ENCODE peak calls at places on chromosomes 11 and 22, in eight cellular contexts. One of them, this sample, is unnamed. For H3K4me1 and H3K27me3, the result is how much of the 10 kb centered on the place peaks cover.

GRCh38 chr11:73218830-73219215 is 742 bp downstream of the P2RY2 start:
- DNase-seq in GM23248: no peak
- DNase-seq in adrenal gland: no peak
- DNase-seq in fibroblast of lung: no peak
- DNase-seq in H9: no peak
- DNase-seq in neuronal stem cell: no peak
- DNase-seq in Panc1: no peak
- DNase-seq in sigmoid colon: peak
- DNase-seq in this sample: no peak

GRCh38 chr11:67117667-67118058 is 1.4 kb upstream of the KDM2A start:
- DNase-seq in fibroblast of lung: no peak
- DNase-seq in Panc1: no peak
- DNase-seq in H9: peak
- DNase-seq in sigmoid colon: peak
- DNase-seq in neuronal stem cell: no peak
- DNase-seq in adrenal gland: peak
- DNase-seq in GM23248: peak
- DNase-seq in this sample: peak

GRCh38 chr11:36394056-36394455 is 98.0 kb downstream of the PRR5L start:
- DNase-seq in sigmoid colon: no peak
- DNase-seq in adrenal gland: no peak
- DNase-seq in GM23248: no peak
- DNase-seq in neuronal stem cell: no peak
- DNase-seq in fibroblast of lung: no peak
- DNase-seq in H9: no peak
- DNase-seq in Panc1: no peak
- DNase-seq in this sample: no peak

GRCh38 chr11:43515090-43515489 is 156.4 kb downstream of the TTC17 start:
- DNase-seq in adrenal gland: no peak
- DNase-seq in sigmoid colon: no peak
- DNase-seq in H9: peak
- DNase-seq in neuronal stem cell: no peak
- DNase-seq in fibroblast of lung: no peak
- DNase-seq in GM23248: peak
- DNase-seq in Panc1: no peak
- DNase-seq in this sample: no peak

GRCh38 chr11:104151404-104152204 is 12.3 kb downstream of the PDGFD start:
- DNase-seq in H9: no peak
- DNase-seq in neuronal stem cell: no peak
- DNase-seq in sigmoid colon: no peak
- DNase-seq in adrenal gland: no peak
- DNase-seq in fibroblast of lung: peak
- DNase-seq in Panc1: no peak
- DNase-seq in GM23248: peak
- DNase-seq in this sample: no peak

GRCh38 chr11:17164361-17165246 is 43.2 kb downstream of the PIK3C2A start:
- DNase-seq in fibroblast of lung: peak
- DNase-seq in GM23248: no peak
- DNase-seq in adrenal gland: no peak
- DNase-seq in neuronal stem cell: no peak
- DNase-seq in sigmoid colon: no peak
- DNase-seq in H9: no peak
- DNase-seq in Panc1: no peak
- DNase-seq in this sample: no peak

GRCh38 chr11:19326499-19326898 is 85.8 kb upstream of the E2F8 start:
- DNase-seq in fibroblast of lung: peak
- DNase-seq in H9: no peak
- DNase-seq in adrenal gland: no peak
- DNase-seq in sigmoid colon: no peak
- DNase-seq in neuronal stem cell: no peak
- DNase-seq in GM23248: peak
- DNase-seq in Panc1: no peak
- DNase-seq in this sample: no peak

GRCh38 chr11:66224226-66224850 is 44.1 kb upstream of the RAB1B start:
- DNase-seq in Panc1: no peak
- DNase-seq in fibroblast of lung: no peak
- DNase-seq in sigmoid colon: no peak
- DNase-seq in GM23248: no peak
- DNase-seq in H9: no peak
- DNase-seq in adrenal gland: no peak
- DNase-seq in neuronal stem cell: no peak
- DNase-seq in this sample: no peak

GRCh38 chr22:46367707-46368191 is 32.2 kb downstream of the TRMU start:
- DNase-seq in fibroblast of lung: peak
- DNase-seq in sigmoid colon: no peak
- DNase-seq in neuronal stem cell: peak
- DNase-seq in GM23248: peak
- DNase-seq in H9: peak
- DNase-seq in Panc1: peak
- DNase-seq in adrenal gland: peak
- DNase-seq in this sample: no peak

GRCh38 chr11:6438979-6439571 is 1.7 kb downstream of the HPX start:
- DNase-seq in adrenal gland: peak
- DNase-seq in sigmoid colon: no peak
- DNase-seq in H9: peak
- DNase-seq in GM23248: peak
- DNase-seq in fibroblast of lung: peak
- DNase-seq in Panc1: peak
- DNase-seq in neuronal stem cell: peak
- DNase-seq in this sample: no peak

GRCh38 chr11:111449158-111449557 is 63.0 kb downstream of the BTG4 start:
- DNase-seq in fibroblast of lung: no peak
- DNase-seq in neuronal stem cell: no peak
- DNase-seq in Panc1: no peak
- DNase-seq in adrenal gland: no peak
- DNase-seq in GM23248: no peak
- DNase-seq in sigmoid colon: no peak
- DNase-seq in H9: no peak
- DNase-seq in this sample: no peak

GRCh38 chr22:18031670-18032454 is 7.5 kb upstream of the MICAL3 start:
- DNase-seq in Panc1: peak
- DNase-seq in GM23248: peak
- DNase-seq in adrenal gland: no peak
- DNase-seq in sigmoid colon: peak
- DNase-seq in fibroblast of lung: peak
- DNase-seq in neuronal stem cell: no peak
- DNase-seq in H9: no peak
- DNase-seq in this sample: no peak

GRCh38 chr11:47378011-47378835 is at the start of gene SPI1:
- DNase-seq in fibroblast of lung: no peak
- DNase-seq in sigmoid colon: peak
- DNase-seq in Panc1: no peak
- DNase-seq in GM23248: no peak
- DNase-seq in H9: no peak
- DNase-seq in neuronal stem cell: no peak
- DNase-seq in adrenal gland: peak
- DNase-seq in this sample: no peak

DNA sequence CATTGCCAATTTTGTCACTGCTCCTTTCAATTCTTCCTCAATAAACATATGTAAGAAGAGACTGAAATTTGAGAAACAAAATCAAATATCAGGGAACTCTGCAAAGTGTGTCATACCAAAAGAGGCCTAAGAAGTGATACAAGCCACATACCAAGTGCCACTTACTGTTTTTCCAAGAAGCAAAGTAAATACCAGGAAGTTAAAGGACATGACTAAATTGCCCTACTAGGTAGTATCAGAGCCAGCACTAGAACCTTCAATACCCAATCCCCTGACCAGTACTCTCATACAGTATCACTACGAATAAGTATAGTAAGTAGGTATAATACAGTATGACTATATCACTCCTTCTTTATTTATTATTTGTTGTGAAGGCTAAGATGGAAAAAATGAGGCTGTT is 13.6 kb downstream of the MAML2 start:
- DNase-seq in GM23248: no peak
- DNase-seq in fibroblast of lung: no peak
- DNase-seq in sigmoid colon: no peak
- DNase-seq in H9: no peak
- DNase-seq in adrenal gland: no peak
- DNase-seq in neuronal stem cell: no peak
- DNase-seq in Panc1: no peak
- DNase-seq in this sample: no peak
- H3K4me1 ChIP-seq in GM23248: half or more
- H3K4me1 ChIP-seq in fibroblast of lung: under half
- H3K4me1 ChIP-seq in sigmoid colon: half or more
- H3K4me1 ChIP-seq in H9: under half
- H3K4me1 ChIP-seq in adrenal gland: under half
- H3K4me1 ChIP-seq in neuronal stem cell: under half
- H3K4me1 ChIP-seq in Panc1: under half
- H3K4me1 ChIP-seq in this sample: under half

GRCh38 chr22:26172389-26172990 is 3.2 kb downstream of the SEZ6L start:
- DNase-seq in Panc1: peak
- DNase-seq in neuronal stem cell: peak
- DNase-seq in H9: peak
- DNase-seq in fibroblast of lung: peak
- DNase-seq in adrenal gland: peak
- DNase-seq in sigmoid colon: no peak
- DNase-seq in GM23248: peak
- DNase-seq in this sample: no peak
- H3K27me3 ChIP-seq in Panc1: under half
- H3K27me3 ChIP-seq in neuronal stem cell: under half
- H3K27me3 ChIP-seq in H9: under half
- H3K27me3 ChIP-seq in fibroblast of lung: under half
- H3K27me3 ChIP-seq in adrenal gland: under half
- H3K27me3 ChIP-seq in sigmoid colon: under half
- H3K27me3 ChIP-seq in GM23248: under half
- H3K27me3 ChIP-seq in this sample: under half

GRCh38 chr11:114163830-114164401 is 104.4 kb downstream of the ZBTB16 start:
- DNase-seq in adrenal gland: peak
- DNase-seq in sigmoid colon: peak
- DNase-seq in fibroblast of lung: peak
- DNase-seq in GM23248: no peak
- DNase-seq in neuronal stem cell: no peak
- DNase-seq in Panc1: no peak
- DNase-seq in H9: no peak
- DNase-seq in this sample: peak

GRCh38 chr11:114161486-114162250 is 102.2 kb downstream of the ZBTB16 start:
- DNase-seq in Panc1: no peak
- DNase-seq in neuronal stem cell: no peak
- DNase-seq in H9: no peak
- DNase-seq in GM23248: no peak
- DNase-seq in adrenal gland: no peak
- DNase-seq in sigmoid colon: no peak
- DNase-seq in fibroblast of lung: no peak
- DNase-seq in this sample: no peak

GRCh38 chr11:114162719-114163123 is 103.2 kb downstream of the ZBTB16 start:
- DNase-seq in adrenal gland: peak
- DNase-seq in fibroblast of lung: peak
- DNase-seq in sigmoid colon: peak
- DNase-seq in Panc1: no peak
- DNase-seq in GM23248: peak
- DNase-seq in H9: no peak
- DNase-seq in neuronal stem cell: no peak
- DNase-seq in this sample: peak

GRCh38 chr11:114164546-114164945 is 105.0 kb downstream of the ZBTB16 start:
- DNase-seq in neuronal stem cell: no peak
- DNase-seq in adrenal gland: no peak
- DNase-seq in fibroblast of lung: no peak
- DNase-seq in H9: no peak
- DNase-seq in GM23248: no peak
- DNase-seq in Panc1: no peak
- DNase-seq in sigmoid colon: peak
- DNase-seq in this sample: no peak

DNA sequence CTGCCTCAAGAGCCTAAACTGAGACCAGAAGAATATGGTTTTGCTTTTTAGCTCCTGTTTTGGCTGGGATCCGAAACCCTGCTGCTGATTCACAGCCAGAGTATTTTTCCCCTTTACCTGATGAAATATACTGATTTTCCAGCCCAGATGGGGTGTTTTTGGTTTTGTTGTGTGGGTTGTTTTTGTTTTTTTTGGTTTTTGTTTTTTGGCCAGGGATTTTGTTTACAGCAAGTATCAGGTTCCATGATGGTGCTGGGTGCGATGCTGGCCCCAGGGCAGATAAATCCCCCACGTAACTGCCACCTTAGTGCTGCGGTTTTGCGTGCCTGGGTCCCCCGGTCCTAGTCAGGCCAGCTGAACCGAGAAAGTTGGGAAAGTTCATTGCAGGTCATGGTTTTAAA is 103.7 kb downstream of the ZBTB16 start:
- DNase-seq in Panc1: no peak
- DNase-seq in sigmoid colon: peak
- DNase-seq in GM23248: peak
- DNase-seq in fibroblast of lung: no peak
- DNase-seq in neuronal stem cell: no peak
- DNase-seq in H9: no peak
- DNase-seq in adrenal gland: no peak
- DNase-seq in this sample: peak
- H3K4me1 ChIP-seq in Panc1: under half
- H3K4me1 ChIP-seq in sigmoid colon: half or more
- H3K4me1 ChIP-seq in GM23248: under half
- H3K4me1 ChIP-seq in fibroblast of lung: under half
- H3K4me1 ChIP-seq in neuronal stem cell: under half
- H3K4me1 ChIP-seq in H9: under half
- H3K4me1 ChIP-seq in adrenal gland: half or more
- H3K4me1 ChIP-seq in this sample: half or more

GRCh38 chr11:128465946-128466688 is 121.2 kb downstream of the ETS1 start:
- DNase-seq in sigmoid colon: no peak
- DNase-seq in fibroblast of lung: no peak
- DNase-seq in adrenal gland: no peak
- DNase-seq in GM23248: no peak
- DNase-seq in H9: no peak
- DNase-seq in Panc1: no peak
- DNase-seq in neuronal stem cell: no peak
- DNase-seq in this sample: no peak

GRCh38 chr11:128465531-128465930 is 121.8 kb downstream of the ETS1 start:
- DNase-seq in H9: no peak
- DNase-seq in neuronal stem cell: no peak
- DNase-seq in Panc1: no peak
- DNase-seq in fibroblast of lung: no peak
- DNase-seq in adrenal gland: no peak
- DNase-seq in GM23248: no peak
- DNase-seq in sigmoid colon: no peak
- DNase-seq in this sample: no peak

GRCh38 chr11:128463975-128464374 is 123.4 kb downstream of the ETS1 start:
- DNase-seq in adrenal gland: no peak
- DNase-seq in H9: no peak
- DNase-seq in sigmoid colon: no peak
- DNase-seq in GM23248: no peak
- DNase-seq in Panc1: no peak
- DNase-seq in neuronal stem cell: no peak
- DNase-seq in fibroblast of lung: no peak
- DNase-seq in this sample: no peak

GRCh38 chr11:128463386-128463829 is 124.0 kb downstream of the ETS1 start:
- DNase-seq in neuronal stem cell: no peak
- DNase-seq in adrenal gland: peak
- DNase-seq in fibroblast of lung: peak
- DNase-seq in Panc1: no peak
- DNase-seq in sigmoid colon: no peak
- DNase-seq in GM23248: peak
- DNase-seq in H9: no peak
- DNase-seq in this sample: peak

DNA sequence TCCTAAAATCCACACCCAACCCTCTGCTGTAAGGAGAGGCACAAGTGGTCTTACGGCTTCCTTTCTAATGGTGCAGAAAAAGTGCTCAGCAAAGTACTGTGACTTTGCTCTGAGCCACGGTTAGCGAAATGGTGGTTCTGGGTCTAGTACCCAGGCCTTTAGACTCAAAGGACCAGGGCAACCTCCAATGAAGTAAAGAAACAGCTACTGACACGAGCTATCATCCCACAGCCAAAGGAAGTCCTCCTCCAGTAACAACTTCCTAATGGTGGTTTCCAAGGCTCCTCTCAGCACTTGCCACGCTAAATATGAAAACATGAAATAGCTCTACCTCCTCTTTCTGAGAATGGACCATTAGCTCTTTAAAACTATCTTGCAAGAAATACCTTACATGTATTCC is 122.5 kb downstream of the ETS1 start:
- DNase-seq in Panc1: no peak
- DNase-seq in sigmoid colon: no peak
- DNase-seq in H9: no peak
- DNase-seq in fibroblast of lung: no peak
- DNase-seq in adrenal gland: no peak
- DNase-seq in GM23248: no peak
- DNase-seq in neuronal stem cell: no peak
- DNase-seq in this sample: no peak
- H3K27me3 ChIP-seq in Panc1: under half
- H3K27me3 ChIP-seq in sigmoid colon: under half
- H3K27me3 ChIP-seq in H9: under half
- H3K27me3 ChIP-seq in fibroblast of lung: under half
- H3K27me3 ChIP-seq in adrenal gland: under half
- H3K27me3 ChIP-seq in GM23248: under half
- H3K27me3 ChIP-seq in neuronal stem cell: under half
- H3K27me3 ChIP-seq in this sample: under half